ENCODE peak calls at places on chromosomes 12 and 14, in four cellular contexts. H is heart left ventricle, N is HFF-Myc, U is AG04449. M is an unnamed sample.

GRCh38 chr14:98018626-98019025 is 1221.4 kb downstream of the VRK1 start:
- DNase-seq in N (no peak), H (no peak), U (no peak), M (no peak)

GRCh38 chr12:15152864-15153263 is 68.4 kb downstream of the RERG start:
- DNase-seq in H (no peak), N (no peak), U (peak), M (no peak)

GRCh38 chr12:50537538-50537919 is 32.7 kb downstream of the DIP2B start:
- DNase-seq in U (no peak), N (no peak), H (no peak), M (no peak)

GRCh38 chr14:26370118-26370517 is 227.7 kb downstream of the NOVA1 start:
- DNase-seq in N (no peak), U (no peak), H (no peak), M (no peak)

GRCh38 chr14:103391048-103391447 is 5.8 kb downstream of the MARK3 start:
- DNase-seq in N (peak), U (no peak), H (no peak), M (peak)

GRCh38 chr12:912466-913235 is 36.8 kb downstream of the RAD52 start:
- DNase-seq in U (no peak), H (no peak), N (no peak), M (no peak)

GRCh38 chr14:68981539-68981976 is 2.5 kb upstream of the ACTN1 start:
- DNase-seq in N (no peak), H (no peak), U (peak), M (no peak)

GRCh38 chr12:89781161-89781560 is 72.5 kb upstream of the ATP2B1 start:
- DNase-seq in H (no peak), U (no peak), N (no peak), M (no peak)

GRCh38 chr12:17304503-17305347 is 698.8 kb upstream of the LMO3 start:
- DNase-seq in U (no peak), N (no peak), H (no peak), M (no peak)

GRCh38 chr14:100589760-100590469 is 2.7 kb upstream of the BEGAIN start:
- DNase-seq in U (no peak), H (no peak), N (no peak), M (no peak)

GRCh38 chr12:642633-643477 is 20.4 kb downstream of the NINJ2 start:
- DNase-seq in U (no peak), H (peak), N (no peak), M (peak)

GRCh38 chr14:21923820-21924219 is 250.2 kb upstream of the OR4E1 start:
- DNase-seq in N (no peak), U (no peak), H (no peak), M (no peak)

GRCh38 chr14:47438650-47439140 is 236.7 kb downstream of the MDGA2 start:
- DNase-seq in N (no peak), U (no peak), H (no peak), M (no peak)

GRCh38 chr12:65685514-65685913 is 138.8 kb upstream of the HMGA2 start:
- DNase-seq in H (no peak), N (peak), U (no peak), M (no peak)

GRCh38 chr14:71556730-71557129 is 375.5 kb upstream of the RGS6 start:
- DNase-seq in H (no peak), U (no peak), N (no peak), M (no peak)

GRCh38 chr14:69017706-69018105 is 38.6 kb upstream of the ACTN1 start:
- DNase-seq in U (no peak), N (no peak), H (no peak), M (no peak)

DNA sequence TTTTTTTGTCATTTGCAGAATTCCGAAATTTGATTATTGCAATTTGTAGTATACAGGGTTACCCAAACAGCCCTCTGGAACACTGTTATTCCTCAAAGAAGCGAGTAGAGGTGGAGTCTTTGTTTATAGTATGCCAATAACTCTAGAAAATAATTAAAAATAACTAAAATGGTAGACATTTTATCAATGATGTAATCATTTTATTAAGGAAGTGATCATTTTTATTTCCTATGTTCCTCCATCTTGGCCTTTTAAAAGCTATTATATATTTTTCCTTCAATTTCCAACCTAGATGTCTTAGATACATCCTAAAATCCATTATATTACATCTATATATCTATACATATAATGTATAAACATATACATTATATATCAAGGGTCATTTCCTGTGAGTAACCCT is 106.0 kb downstream of the CCDC91 start:
- DNase-seq in U (no peak), H (no peak), N (no peak), M (no peak)
- TF ChIP-seq CTCF in U (no peak), H (no peak), N (no peak), M (no peak)

GRCh38 chr12:71942259-71942658 is 3.6 kb downstream of the TPH2 start:
- DNase-seq in U (no peak), H (no peak), N (no peak), M (no peak)

GRCh38 chr12:71935594-71935993 is 3.1 kb upstream of the TPH2 start:
- DNase-seq in H (no peak), U (no peak), N (no peak), M (no peak)

GRCh38 chr12:71941174-71941573 is 2.5 kb downstream of the TPH2 start:
- DNase-seq in N (no peak), H (no peak), U (no peak), M (no peak)

GRCh38 chr12:71938728-71939385 is at the start of gene TPH2:
- DNase-seq in N (no peak), H (peak), U (no peak), M (no peak)
- TF ChIP-seq CTCF in N (peak), H (peak), U (peak), M (peak)

GRCh38 chr14:35343709-35344474 is 51.7 kb downstream of the PSMA6 start:
- DNase-seq in H (no peak), N (no peak), U (no peak), M (no peak)
- TF ChIP-seq CTCF in H (no peak), N (no peak), U (no peak), M (no peak)

GRCh38 chr14:54451178-54451601 is 10.0 kb upstream of the CNIH1 start:
- DNase-seq in U (no peak), N (no peak), H (no peak), M (no peak)
- TF ChIP-seq CTCF in U (no peak), N (no peak), H (no peak), M (no peak)

GRCh38 chr12:6606331-6607131 is 648 bp downstream of the CHD4 start:
- DNase-seq in H (peak), U (no peak), N (no peak), M (no peak)
- TF ChIP-seq CTCF in H (no peak), U (no peak), N (no peak), M (no peak)

DNA sequence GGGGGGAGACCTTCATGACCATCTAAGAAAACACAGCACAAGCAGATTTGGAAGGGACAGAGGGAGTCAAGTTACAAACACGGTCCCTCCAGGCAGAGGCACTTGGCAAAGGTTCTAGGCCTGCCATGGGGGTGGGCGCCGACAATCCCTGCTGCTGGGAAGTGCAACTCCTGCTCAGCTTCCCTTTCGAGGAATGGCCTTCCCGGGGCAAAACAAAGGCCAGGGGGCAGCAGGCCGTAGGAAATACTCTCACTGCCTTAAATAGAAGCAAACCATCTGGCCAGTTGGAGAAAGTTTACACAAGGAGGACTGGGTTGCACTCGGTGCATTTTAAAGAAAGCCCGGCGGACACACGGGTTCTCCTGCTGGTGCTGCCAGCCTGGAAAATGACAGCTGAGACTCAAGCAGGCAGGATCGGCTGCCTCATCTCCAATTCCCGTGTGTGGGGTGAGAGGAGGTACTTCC is 65.8 kb downstream of the ITPK1 start:
- DNase-seq in H (peak), N (no peak), U (no peak), M (no peak)
- TF ChIP-seq CTCF in H (peak), N (no peak), U (no peak), M (peak)

GRCh38 chr14:38016497-38016896 is 191.2 kb upstream of the SSTR1 start:
- DNase-seq in H (no peak), N (no peak), U (no peak), M (no peak)
- TF ChIP-seq CTCF in H (peak), N (peak), U (no peak), M (peak)

DNA sequence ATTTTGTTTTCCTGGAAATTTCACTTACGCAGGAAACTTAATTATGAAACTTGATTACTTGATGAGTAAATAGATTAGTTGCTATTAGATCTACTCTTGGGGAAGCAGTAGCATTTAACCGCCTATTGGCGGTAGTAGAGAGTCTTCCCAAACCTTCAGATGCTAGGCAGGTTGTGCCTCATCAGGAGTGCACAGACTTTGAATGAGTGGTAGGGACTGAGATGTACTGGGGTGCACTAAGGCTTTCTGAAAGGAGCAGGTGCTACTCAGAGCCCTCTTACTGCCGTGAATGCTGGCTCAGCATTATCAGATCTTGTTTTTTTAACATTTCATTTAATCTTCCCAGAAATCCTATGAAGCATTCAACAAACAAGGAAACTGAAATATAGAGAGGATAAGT is 7.7 kb downstream of the GATC start:
- DNase-seq in H (no peak), N (no peak), U (no peak), M (no peak)
- TF ChIP-seq CTCF in H (peak), N (peak), U (peak), M (peak)

GRCh38 chr12:47814539-47815170 is 5.0 kb downstream of the HDAC7 start:
- DNase-seq in U (no peak), H (no peak), N (no peak), M (no peak)

GRCh38 chr12:47811581-47812484 is 7.9 kb downstream of the HDAC7 start:
- DNase-seq in H (peak), U (peak), N (no peak), M (no peak)

GRCh38 chr12:47812797-47813490 is 6.8 kb downstream of the HDAC7 start:
- DNase-seq in H (peak), N (no peak), U (peak), M (peak)

GRCh38 chr12:47811070-47811391 is 8.7 kb downstream of the HDAC7 start:
- DNase-seq in N (no peak), H (no peak), U (no peak), M (no peak)

DNA sequence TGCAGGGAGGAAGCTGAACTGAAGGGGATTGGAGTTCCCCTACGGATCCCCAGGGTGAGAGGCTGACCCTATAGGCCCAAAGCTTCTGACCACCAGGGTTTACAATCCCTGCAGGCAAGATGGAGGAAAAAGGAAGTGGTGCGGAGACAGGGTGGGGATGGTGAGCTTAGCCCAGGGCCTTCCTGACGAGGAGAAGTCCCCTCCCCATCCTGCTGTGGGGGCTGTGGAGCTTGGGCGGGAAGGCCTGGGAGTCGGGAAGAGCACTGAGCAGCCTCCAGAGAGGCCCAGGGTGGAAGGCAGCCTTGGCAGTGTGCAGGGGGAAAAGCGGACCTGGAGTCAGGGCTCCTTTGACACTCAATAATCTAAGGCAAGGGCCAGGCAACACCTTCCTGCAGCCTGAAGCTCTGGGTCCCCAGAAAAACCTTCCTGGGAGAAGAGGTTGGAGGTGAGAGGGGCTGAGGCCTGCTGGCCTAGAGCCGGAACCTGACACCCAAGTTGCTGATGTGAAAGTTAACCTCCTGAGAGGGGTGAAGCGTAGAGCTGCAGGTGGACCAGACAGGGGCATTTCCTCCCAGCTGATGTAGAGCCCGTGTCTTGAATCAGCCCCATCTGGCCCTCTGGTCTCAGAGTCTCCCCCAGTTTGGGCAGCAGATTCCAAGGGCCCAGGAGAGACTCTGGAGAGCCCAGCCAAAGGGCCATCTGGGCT is 6.1 kb downstream of the HDAC7 start:
- DNase-seq in U (no peak), H (no peak), N (no peak), M (no peak)
- TF ChIP-seq CTCF in U (no peak), H (no peak), N (no peak), M (no peak)

GRCh38 chr12:102401087-102401486 is 79.3 kb downstream of the IGF1 start:
- DNase-seq in H (no peak), U (no peak), N (no peak), M (no peak)
- TF ChIP-seq CTCF in H (no peak), U (no peak), N (no peak), M (no peak)

M was measured in AG09319.